ENCODE peak calls at places on chromosomes 16 and 17, in six cellular contexts. K, L, O, B, E and F are unnamed samples.

GRCh38 chr17:77923776-77924513 is 34.6 kb upstream of the TNRC6C start:
- DNase-seq in B (no peak), O (no peak), L (no peak), E (no peak), K (no peak), F (no peak)

GRCh38 chr17:17767096-17767470 is 69.7 kb downstream of the SREBF1 start:
- DNase-seq in E (peak; percentile 22), O (no peak), B (no peak), K (no peak), L (no peak), F (no peak)

GRCh38 chr16:2091722-2092620 is 43.7 kb downstream of the PKD1 start:
- DNase-seq in K (no peak), L (peak; percentile 80), O (no peak), B (no peak), E (no peak), F (no peak)

GRCh38 chr16:50996166-50996565 is 154.9 kb downstream of the SALL1 start:
- DNase-seq in E (no peak), B (no peak), O (no peak), K (no peak), L (no peak), F (no peak)

GRCh38 chr16:29170393-29171239 is 185.8 kb downstream of the LAT start:
- DNase-seq in L (no peak), K (no peak), E (no peak), O (no peak), B (no peak), F (no peak)

GRCh38 chr17:65536573-65537342 is 24.7 kb downstream of the AXIN2 start:
- DNase-seq in L (no peak), K (no peak), O (no peak), B (no peak), E (no peak), F (no peak)

GRCh38 chr16:74700206-74701040 is at the start of gene MLKL:
- DNase-seq in K (peak; percentile 56), O (peak; percentile 68), B (peak; percentile 29), L (peak; percentile 80), E (peak; percentile 26), F (peak; percentile 61)

GRCh38 chr17:61551255-61551742 is 39.7 kb downstream of the NACA2 start:
- DNase-seq in K (no peak), O (no peak), L (no peak), E (peak; percentile 67), B (no peak), F (no peak)

GRCh38 chr17:33512113-33512512 is 219.0 kb upstream of the ASIC2 start:
- DNase-seq in E (no peak), O (no peak), B (no peak), L (no peak), K (no peak), F (no peak)

GRCh38 chr16:74563828-74564263 is 43.1 kb downstream of the GLG1 start:
- DNase-seq in O (no peak), L (peak; percentile 53), E (peak; percentile 43), B (no peak), K (no peak), F (no peak)

GRCh38 chr16:84115919-84116719 is 623 bp downstream of the MBTPS1 start:
- DNase-seq in K (no peak), L (peak; percentile 78), E (peak; percentile 39), B (peak; percentile 41), O (peak; percentile 64), F (peak; percentile 58)

GRCh38 chr16:50979806-50980620 is 171.1 kb downstream of the SALL1 start:
- DNase-seq in E (no peak), L (no peak), B (no peak), O (no peak), K (no peak), F (no peak)

GRCh38 chr17:57982452-57983170 is 5.4 kb downstream of the VEZF1 start:
- DNase-seq in L (no peak), K (no peak), O (no peak), B (no peak), E (no peak), F (no peak)

GRCh38 chr17:28693866-28694265 is 17.8 kb downstream of the PROCA1 start:
- DNase-seq in K (no peak), E (no peak), L (no peak), B (no peak), O (no peak), F (no peak)

GRCh38 chr16:83994087-83994486 is 26.0 kb downstream of the NECAB2 start:
- DNase-seq in E (peak; percentile 95), L (no peak), K (no peak), B (no peak), O (no peak), F (no peak)

GRCh38 chr17:48228720-48229119 is 121.2 kb downstream of the SNX11 start:
- DNase-seq in B (no peak), L (no peak), K (no peak), E (no peak), O (no peak), F (no peak)

GRCh38 chr17:7021993-7022778 is 664 bp upstream of the BCL6B start:
- DNase-seq in O (peak; percentile 80), L (peak; percentile 91), K (peak; percentile 87), B (peak; percentile 58), E (peak; percentile 36), F (peak; percentile 76)

GRCh38 chr17:11290814-11291213 is 49.8 kb downstream of the SHISA6 start:
- DNase-seq in K (no peak), O (no peak), B (no peak), L (no peak), E (no peak), F (no peak)

GRCh38 chr16:15950167-15950854 is 895 bp downstream of the ABCC1 start:
- DNase-seq in K (peak; percentile 13), E (peak; percentile 44), L (peak; percentile 58), B (peak; percentile 42), O (peak; percentile 18), F (peak; percentile 54)

GRCh38 chr16:82641336-82641984 is 14.7 kb downstream of the CDH13 start:
- DNase-seq in O (no peak), B (no peak), E (peak; percentile 57), K (no peak), L (no peak), F (no peak)

GRCh38 chr16:85419503-85420408 is 193.4 kb upstream of the GSE1 start:
- DNase-seq in K (no peak), O (peak; percentile 9), L (no peak), B (no peak), E (no peak), F (peak; percentile 57)

GRCh38 chr17:40462343-40463121 is 19.3 kb downstream of the IGFBP4 start:
- DNase-seq in B (no peak), L (no peak), O (no peak), K (no peak), E (no peak), F (no peak)

GRCh38 chr16:80526418-80527061 is 14.3 kb upstream of the DYNLRB2 start:
- DNase-seq in L (peak; percentile 74), E (peak; percentile 55), O (peak; percentile 55), B (peak; percentile 50), K (peak; percentile 31), F (peak; percentile 55)

GRCh38 chr17:4786516-4786915 is 352 bp upstream of the VMO1 start:
- DNase-seq in K (peak; percentile 33), B (no peak), L (no peak), O (no peak), E (no peak), F (no peak)

GRCh38 chr17:64498308-64499203 is 1.7 kb upstream of the POLG2 start:
- DNase-seq in L (no peak), E (no peak), O (no peak), K (no peak), B (no peak), F (no peak)

GRCh38 chr17:13253746-13254410 is 236.1 kb upstream of the ELAC2 start:
- DNase-seq in O (no peak), E (no peak), L (no peak), K (no peak), B (no peak), F (no peak)

GRCh38 chr16:27377666-27378485 is 24.1 kb upstream of the IL21R start:
- DNase-seq in K (no peak), L (peak; percentile 46), B (no peak), E (no peak), O (no peak), F (no peak)
- H3K4me1 ChIP-seq in K (no peaks in the 10 kb centered on the region), L (peaks cover 8% of the 10 kb centered on the region), B (no peaks in the 10 kb centered on the region), E (peaks cover 10% of the 10 kb centered on the region), O (no peaks in the 10 kb centered on the region), F (no peaks in the 10 kb centered on the region)

GRCh38 chr17:44361292-44362055 is 2.2 kb downstream of the FAM171A2 start:
- DNase-seq in K (no peak), O (no peak), E (no peak), L (no peak), B (no peak), F (no peak)

GRCh38 chr17:44362964-44363612 is 565 bp downstream of the FAM171A2 start:
- DNase-seq in B (no peak), O (no peak), L (no peak), K (no peak), E (no peak), F (no peak)

GRCh38 chr17:44362479-44362963 is 1.1 kb downstream of the FAM171A2 start:
- DNase-seq in B (no peak), E (no peak), O (no peak), K (no peak), L (no peak), F (no peak)

GRCh38 chr17:44362056-44362355 is 1.6 kb downstream of the FAM171A2 start:
- DNase-seq in O (no peak), L (no peak), K (no peak), E (no peak), B (no peak), F (no peak)

GRCh38 chr17:44363613-44364159 is at the start of gene FAM171A2:
- DNase-seq in E (peak; percentile 41), B (no peak), O (peak; percentile 59), L (no peak), K (peak; percentile 54), F (peak; percentile 55)
- TF ChIP-seq POLR2A in E (no peak), B (no peak), O (no peak), L (no peak), K (no peak), F (no peak)

DNA sequence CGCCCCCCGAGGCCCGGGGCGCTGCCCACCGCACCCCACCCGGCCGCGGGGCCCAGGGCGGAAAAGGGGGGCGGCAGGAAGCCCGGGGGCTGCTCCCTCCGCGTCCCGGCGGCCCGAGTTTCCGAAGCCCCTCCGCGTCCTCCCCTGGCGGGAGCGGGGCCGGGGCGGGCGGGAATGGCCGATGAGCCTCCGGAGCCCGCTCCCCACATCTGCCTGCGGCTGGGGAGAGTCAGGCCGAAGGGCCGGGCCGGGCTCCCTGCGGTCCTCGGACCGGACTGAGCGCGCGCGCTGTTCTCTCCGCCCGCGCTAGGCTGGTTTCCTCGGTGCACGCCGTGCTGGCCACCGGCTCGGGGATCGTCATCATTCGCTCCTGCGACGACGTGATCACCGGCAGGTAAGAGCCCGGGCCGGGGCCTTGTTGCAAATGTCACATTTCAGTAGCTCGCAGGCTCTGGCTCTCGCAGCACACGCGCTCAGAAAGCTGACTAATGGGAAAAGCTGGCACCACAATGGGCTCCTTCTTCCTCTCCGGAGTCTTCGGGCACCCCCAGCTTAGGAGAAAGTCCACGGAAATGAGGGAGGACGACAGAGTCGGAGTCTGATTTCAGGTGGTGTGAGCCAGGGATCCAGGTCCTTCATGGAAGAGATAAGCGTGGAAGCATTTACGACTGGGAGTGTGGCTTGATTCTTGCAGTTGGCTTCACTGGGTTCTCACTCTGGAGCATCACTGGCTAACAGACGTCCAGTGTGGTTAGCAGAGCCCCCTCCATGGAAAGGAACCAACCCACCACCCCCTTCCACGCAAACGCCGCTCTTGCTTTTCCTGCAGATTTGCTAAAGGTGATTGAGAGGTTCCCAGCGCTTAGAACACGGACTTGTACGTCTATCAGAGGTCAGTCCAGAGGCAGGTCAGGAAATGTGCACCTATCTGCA is 658 bp downstream of the TLCD3A start:
- DNase-seq in B (peak; percentile 48), O (peak; percentile 63), E (peak; percentile 37), K (no peak), L (peak; percentile 62), F (peak; percentile 61)
- H3K27ac ChIP-seq in B (peak overlapping the region; percentile 88), O (peak overlapping the region; percentile 68), E (peak overlapping the region; percentile 68), K (peak overlapping the region; percentile 75), L (peak overlapping the region; percentile 85), F (no peak overlapping the region)

GRCh38 chr17:15663176-15663575 is 20.9 kb downstream of the TRIM16 start:
- DNase-seq in B (no peak), O (no peak), E (no peak), K (no peak), L (no peak), F (no peak)
- H3K4me1 ChIP-seq in B (no peaks in the 10 kb centered on the region), O (peaks cover 22% of the 10 kb centered on the region), E (peaks cover 3% of the 10 kb centered on the region), K (peaks cover 27% of the 10 kb centered on the region), L (no peaks in the 10 kb centered on the region), F (peaks cover 20% of the 10 kb centered on the region)